ENCODE peak calls at places on chromosomes 11 and 22, in five cellular contexts. One of them, this sample, is unnamed.

GRCh38 chr11:16739326-16739875 is 954 bp downstream of the C11orf58 start:
- DNase-seq in NCI-H2029 treated with DMSO at 0.1 percent for 48 hours: peak; percentile 64
- DNase-seq in pancreas: no peak
- DNase-seq in activated naive CD4-positive, alpha-beta T cell treated with anti-CD3 and anti-CD28 coated beads, Interleukin-2, amount 50 U/mL, for 72 hours: no peak
- DNase-seq in MM.1S: no peak
- DNase-seq in this sample: no peak

GRCh38 chr11:16945671-16946469 is 68.3 kb downstream of the PLEKHA7 start:
- DNase-seq in NCI-H2029 treated with DMSO at 0.1 percent for 48 hours: peak; percentile 69
- DNase-seq in pancreas: peak; percentile 61
- DNase-seq in activated naive CD4-positive, alpha-beta T cell treated with anti-CD3 and anti-CD28 coated beads, Interleukin-2, amount 50 U/mL, for 72 hours: no peak
- DNase-seq in MM.1S: peak; percentile 80
- DNase-seq in this sample: peak; percentile 59

GRCh38 chr11:2572491-2573239 is 127.1 kb downstream of the KCNQ1OT1 start:
- DNase-seq in NCI-H2029 treated with DMSO at 0.1 percent for 48 hours: no peak
- DNase-seq in pancreas: no peak
- DNase-seq in activated naive CD4-positive, alpha-beta T cell treated with anti-CD3 and anti-CD28 coated beads, Interleukin-2, amount 50 U/mL, for 72 hours: peak; percentile 30
- DNase-seq in MM.1S: no peak
- DNase-seq in this sample: no peak

GRCh38 chr11:56404393-56404792 is 8.1 kb upstream of the OR5AL1 start:
- DNase-seq in NCI-H2029 treated with DMSO at 0.1 percent for 48 hours: no peak
- DNase-seq in pancreas: no peak
- DNase-seq in activated naive CD4-positive, alpha-beta T cell treated with anti-CD3 and anti-CD28 coated beads, Interleukin-2, amount 50 U/mL, for 72 hours: no peak
- DNase-seq in MM.1S: no peak
- DNase-seq in this sample: no peak

GRCh38 chr11:27213232-27213660 is 149.8 kb downstream of the CCDC34 start:
- DNase-seq in NCI-H2029 treated with DMSO at 0.1 percent for 48 hours: no peak
- DNase-seq in pancreas: no peak
- DNase-seq in activated naive CD4-positive, alpha-beta T cell treated with anti-CD3 and anti-CD28 coated beads, Interleukin-2, amount 50 U/mL, for 72 hours: no peak
- DNase-seq in MM.1S: no peak
- DNase-seq in this sample: no peak

GRCh38 chr11:97815667-97816066 is 1205.1 kb upstream of the CNTN5 start:
- DNase-seq in NCI-H2029 treated with DMSO at 0.1 percent for 48 hours: no peak
- DNase-seq in pancreas: no peak
- DNase-seq in activated naive CD4-positive, alpha-beta T cell treated with anti-CD3 and anti-CD28 coated beads, Interleukin-2, amount 50 U/mL, for 72 hours: no peak
- DNase-seq in MM.1S: no peak
- DNase-seq in this sample: no peak

GRCh38 chr11:4991066-4991465 is 3.6 kb upstream of the OR51L1 start:
- DNase-seq in NCI-H2029 treated with DMSO at 0.1 percent for 48 hours: no peak
- DNase-seq in pancreas: no peak
- DNase-seq in activated naive CD4-positive, alpha-beta T cell treated with anti-CD3 and anti-CD28 coated beads, Interleukin-2, amount 50 U/mL, for 72 hours: no peak
- DNase-seq in MM.1S: peak; percentile 24
- DNase-seq in this sample: no peak

GRCh38 chr11:96199563-96200025 is 143.4 kb downstream of the MAML2 start:
- DNase-seq in NCI-H2029 treated with DMSO at 0.1 percent for 48 hours: no peak
- DNase-seq in pancreas: no peak
- DNase-seq in activated naive CD4-positive, alpha-beta T cell treated with anti-CD3 and anti-CD28 coated beads, Interleukin-2, amount 50 U/mL, for 72 hours: no peak
- DNase-seq in MM.1S: no peak
- DNase-seq in this sample: no peak

GRCh38 chr11:117384045-117384444 is 56.4 kb downstream of the CEP164 start:
- DNase-seq in NCI-H2029 treated with DMSO at 0.1 percent for 48 hours: no peak
- DNase-seq in pancreas: no peak
- DNase-seq in activated naive CD4-positive, alpha-beta T cell treated with anti-CD3 and anti-CD28 coated beads, Interleukin-2, amount 50 U/mL, for 72 hours: no peak
- DNase-seq in MM.1S: no peak
- DNase-seq in this sample: no peak

GRCh38 chr11:83140691-83141455 is 16.1 kb upstream of the PCF11 start:
- DNase-seq in NCI-H2029 treated with DMSO at 0.1 percent for 48 hours: no peak
- DNase-seq in pancreas: no peak
- DNase-seq in activated naive CD4-positive, alpha-beta T cell treated with anti-CD3 and anti-CD28 coated beads, Interleukin-2, amount 50 U/mL, for 72 hours: no peak
- DNase-seq in MM.1S: no peak
- DNase-seq in this sample: no peak

GRCh38 chr22:47612136-47612910 is 849.9 kb downstream of the TBC1D22A start:
- DNase-seq in NCI-H2029 treated with DMSO at 0.1 percent for 48 hours: no peak
- DNase-seq in pancreas: no peak
- DNase-seq in activated naive CD4-positive, alpha-beta T cell treated with anti-CD3 and anti-CD28 coated beads, Interleukin-2, amount 50 U/mL, for 72 hours: no peak
- DNase-seq in MM.1S: no peak
- DNase-seq in this sample: no peak

GRCh38 chr11:78812513-78813293 is 238.0 kb upstream of the NARS2 start:
- DNase-seq in NCI-H2029 treated with DMSO at 0.1 percent for 48 hours: no peak
- DNase-seq in pancreas: no peak
- DNase-seq in activated naive CD4-positive, alpha-beta T cell treated with anti-CD3 and anti-CD28 coated beads, Interleukin-2, amount 50 U/mL, for 72 hours: no peak
- DNase-seq in MM.1S: no peak
- DNase-seq in this sample: peak; percentile 40